ENCODE peak calls at places on chromosomes 5 and 9, in five cellular contexts. B, S, I, T and G are unnamed samples.

GRCh38 chr5:111225926-111226325 is 1.7 kb downstream of the CAMK4 start:
- DNase-seq in B (no peak), S (no peak), I (no peak), T (no peak), G (peak; percentile 16)

GRCh38 chr5:55031492-55031891 is 7.4 kb downstream of the GZMK start:
- DNase-seq in B (no peak), S (no peak), I (no peak), T (no peak), G (no peak)

GRCh38 chr5:147558131-147558730 is 48.4 kb upstream of the DPYSL3 start:
- DNase-seq in B (no peak), S (no peak), I (no peak), T (no peak), G (no peak)

GRCh38 chr5:84393969-84394368 is 9.3 kb upstream of the EDIL3 start:
- DNase-seq in B (peak; percentile 90), S (no peak), I (no peak), T (peak; percentile 29), G (no peak)

GRCh38 chr5:88051148-88051547 is 217.5 kb downstream of the TMEM161B start:
- DNase-seq in B (no peak), S (no peak), I (no peak), T (no peak), G (no peak)

GRCh38 chr9:98230354-98230753 is 25.1 kb downstream of the TBC1D2 start:
- DNase-seq in B (no peak), S (no peak), I (no peak), T (no peak), G (no peak)

GRCh38 chr5:168916266-168916665 is 337.1 kb upstream of the PANK3 start:
- DNase-seq in B (no peak), S (peak; percentile 9), I (no peak), T (no peak), G (peak; percentile 74)

GRCh38 chr5:169997736-169998284 is 17.5 kb upstream of the INSYN2B start:
- DNase-seq in B (no peak), S (no peak), I (no peak), T (no peak), G (no peak)

GRCh38 chr5:3659907-3660306 is 64.3 kb downstream of the IRX1 start:
- DNase-seq in B (peak; percentile 4), S (no peak), I (peak; percentile 9), T (no peak), G (no peak)

GRCh38 chr9:34419716-34420504 is 38.5 kb downstream of the FAM219A start:
- DNase-seq in B (peak; percentile 22), S (no peak), I (no peak), T (no peak), G (peak; percentile 50)

GRCh38 chr9:18368206-18368605 is 105.7 kb upstream of the ADAMTSL1 start:
- DNase-seq in B (no peak), S (no peak), I (no peak), T (no peak), G (no peak)

GRCh38 chr9:106897681-106898080 is 34.7 kb downstream of the ZNF462 start:
- DNase-seq in B (no peak), S (no peak), I (no peak), T (no peak), G (no peak)

GRCh38 chr9:127177221-127177620 is 54.8 kb upstream of the ANGPTL2 start:
- DNase-seq in B (no peak), S (no peak), I (no peak), T (no peak), G (no peak)

GRCh38 chr5:148314187-148314586 is 2.0 kb downstream of the SPINK7 start:
- DNase-seq in B (no peak), S (no peak), I (no peak), T (no peak), G (no peak)

GRCh38 chr5:142013734-142014495 is 1.1 kb upstream of the GNPDA1 start:
- DNase-seq in B (peak; percentile 62), S (no peak), I (peak; percentile 52), T (no peak), G (no peak)

GRCh38 chr9:107735821-107736220 is 246.3 kb upstream of the KLF4 start:
- DNase-seq in B (no peak), S (no peak), I (no peak), T (no peak), G (no peak)

GRCh38 chr5:62206150-62206829 is 99.7 kb upstream of the KIF2A start:
- DNase-seq in B (no peak), S (peak; percentile 33), I (peak; percentile 58), T (peak; percentile 38), G (peak; percentile 11)

GRCh38 chr9:86943223-86943870 is 4.0 kb downstream of the GAS1 start:
- DNase-seq in B (no peak), S (no peak), I (no peak), T (no peak), G (no peak)

GRCh38 chr5:76781775-76782174 is 37.1 kb upstream of the F2RL1 start:
- DNase-seq in B (no peak), S (no peak), I (no peak), T (no peak), G (no peak)

GRCh38 chr5:150492621-150493020 is 15.3 kb upstream of the NDST1 start:
- DNase-seq in B (no peak), S (no peak), I (no peak), T (no peak), G (no peak)

GRCh38 chr5:90518666-90519065 is 10.7 kb downstream of the LYSMD3 start:
- DNase-seq in B (peak; percentile 39), S (no peak), I (no peak), T (no peak), G (no peak)

GRCh38 chr5:57302643-57303042 is 128.8 kb downstream of the GPBP1 start:
- DNase-seq in B (no peak), S (no peak), I (no peak), T (no peak), G (no peak)

GRCh38 chr5:78667461-78668103 is 19.0 kb upstream of the LHFPL2 start:
- DNase-seq in B (no peak), S (no peak), I (peak; percentile 62), T (no peak), G (no peak)

DNA sequence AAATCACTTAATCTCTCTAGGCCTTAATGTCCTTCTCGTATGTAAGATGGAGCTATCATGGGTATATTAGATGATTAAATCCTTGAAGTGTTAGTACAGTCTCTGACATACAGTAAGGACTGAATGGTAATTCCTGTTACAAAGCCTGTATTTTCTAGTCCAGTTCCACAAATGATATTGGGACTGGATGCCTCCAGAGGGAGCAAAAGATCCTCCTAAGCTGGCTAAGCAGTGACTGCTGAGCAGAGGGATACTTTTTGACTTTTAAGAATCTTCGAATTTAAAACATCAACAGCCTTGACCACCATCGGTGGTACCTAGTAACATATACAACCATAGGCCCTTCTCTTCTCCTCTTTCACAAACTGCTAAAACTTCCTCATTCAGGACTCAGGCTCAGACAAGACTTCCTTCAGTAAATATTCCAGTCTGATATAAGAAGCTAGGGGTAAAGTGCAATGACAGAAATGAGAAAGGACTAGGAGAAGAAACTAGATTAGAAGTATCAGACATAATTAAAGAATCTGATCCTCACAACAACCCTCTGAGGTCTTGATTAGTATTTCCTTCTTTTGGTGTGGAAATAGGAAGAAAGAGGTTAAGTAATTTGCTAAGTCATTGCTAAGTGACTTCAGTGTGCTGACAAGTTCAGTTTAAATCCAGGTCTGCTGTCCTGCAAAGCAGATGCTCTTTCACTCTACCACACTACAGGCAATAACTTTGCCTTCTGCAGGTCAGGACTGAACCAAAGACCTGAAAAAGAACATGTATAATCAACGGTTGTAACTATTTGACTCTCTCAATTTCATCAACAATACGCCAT is 13.9 kb downstream of the PTAR1 start:
- DNase-seq in B (peak; percentile 34), S (no peak), I (peak; percentile 9), T (no peak), G (no peak)
- TF ChIP-seq MAX in B (no peak), S (no peak), I (no peak), T (no peak), G (no peak)

GRCh38 chr5:30438785-30439184 is 754.7 kb upstream of the CDH6 start:
- DNase-seq in B (no peak), S (no peak), I (no peak), T (no peak), G (no peak)
- H2AFZ ChIP-seq in B (no peak overlapping the region), S (peak overlapping the region; percentile 97), I (no peak overlapping the region), T (no peak overlapping the region), G (no peak overlapping the region)

DNA sequence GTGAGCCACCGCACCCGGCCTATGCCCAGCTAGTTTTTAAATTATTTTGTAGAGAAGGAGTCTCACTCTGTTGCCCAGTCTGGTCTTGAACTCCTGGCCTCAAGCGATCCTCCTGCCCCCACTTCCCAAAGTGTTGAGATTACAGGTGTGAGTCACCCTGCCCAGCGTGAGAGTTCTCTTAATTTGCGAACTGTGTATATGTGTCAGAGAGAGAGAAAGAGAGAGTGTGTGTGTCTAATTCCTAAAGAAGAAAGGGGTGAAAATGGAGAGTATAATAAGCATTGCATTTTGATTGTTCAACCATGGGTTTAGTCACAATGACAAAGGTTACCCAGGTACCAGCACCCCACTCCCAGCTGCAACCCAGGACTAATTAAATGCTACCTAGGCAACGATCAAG is 16.5 kb downstream of the MAP1B start:
- DNase-seq in B (no peak), S (no peak), I (no peak), T (no peak), G (no peak)
- TF ChIP-seq MAX in B (no peak), S (no peak), I (no peak), T (no peak), G (no peak)

GRCh38 chr5:80959768-80960442 is at the start of gene RASGRF2:
- DNase-seq in B (peak; percentile 11), S (no peak), I (no peak), T (no peak), G (peak; percentile 87)
- H2AFZ ChIP-seq in B (peak within 1 kb of the TSS; percentile 98), S (peak within 1 kb of the TSS; percentile 81), I (no peak within 1 kb of the TSS), T (no peak within 1 kb of the TSS), G (no peak within 1 kb of the TSS)